ENCODE peak calls at places on chromosomes 11 and 22, in six cellular contexts. One of them, this sample, is unnamed.
A peak's percentile ranks its signal among the peaks of the same experiment; 100 is the strongest.

GRCh38 chr22:48718818-48719500 is 1108.7 kb downstream of the BRD1 start:
- DNase-seq in GM10248: no peak
- DNase-seq in RWPE1: no peak
- DNase-seq in cardiac fibroblast: no peak
- DNase-seq in tibial nerve: no peak
- DNase-seq in MM.1S: no peak
- DNase-seq in this sample: no peak

GRCh38 chr11:59249535-59249934 is 36.8 kb upstream of the MPEG1 start:
- DNase-seq in GM10248: no peak
- DNase-seq in RWPE1: no peak
- DNase-seq in cardiac fibroblast: no peak
- DNase-seq in tibial nerve: no peak
- DNase-seq in MM.1S: no peak
- DNase-seq in this sample: no peak

GRCh38 chr11:6455070-6455469 is 14.3 kb upstream of the HPX start:
- DNase-seq in GM10248: no peak
- DNase-seq in RWPE1: no peak
- DNase-seq in cardiac fibroblast: no peak
- DNase-seq in tibial nerve: no peak
- DNase-seq in MM.1S: no peak
- DNase-seq in this sample: no peak

GRCh38 chr22:32261306-32261705 is 6.2 kb upstream of the SLC5A4 start:
- DNase-seq in GM10248: no peak
- DNase-seq in RWPE1: no peak
- DNase-seq in cardiac fibroblast: no peak
- DNase-seq in tibial nerve: no peak
- DNase-seq in MM.1S: no peak
- DNase-seq in this sample: no peak

GRCh38 chr11:92314499-92314898 is 89.9 kb downstream of the FAT3 start:
- DNase-seq in GM10248: no peak
- DNase-seq in RWPE1: no peak
- DNase-seq in cardiac fibroblast: peak; percentile 46
- DNase-seq in tibial nerve: no peak
- DNase-seq in MM.1S: no peak
- DNase-seq in this sample: no peak

GRCh38 chr11:132715041-132715440 is 817.3 kb downstream of the OPCML start:
- DNase-seq in GM10248: no peak
- DNase-seq in RWPE1: no peak
- DNase-seq in cardiac fibroblast: no peak
- DNase-seq in tibial nerve: no peak
- DNase-seq in MM.1S: no peak
- DNase-seq in this sample: no peak

GRCh38 chr11:12171921-12172320 is 61.5 kb downstream of the MICAL2 start:
- DNase-seq in GM10248: no peak
- DNase-seq in RWPE1: no peak
- DNase-seq in cardiac fibroblast: no peak
- DNase-seq in tibial nerve: no peak
- DNase-seq in MM.1S: no peak
- DNase-seq in this sample: no peak

GRCh38 chr11:96306933-96307747 is 35.9 kb downstream of the MAML2 start:
- DNase-seq in GM10248: no peak
- DNase-seq in RWPE1: peak; percentile 84
- DNase-seq in cardiac fibroblast: peak; percentile 99
- DNase-seq in tibial nerve: peak; percentile 93
- DNase-seq in MM.1S: no peak
- DNase-seq in this sample: peak; percentile 100

GRCh38 chr11:71272161-71272560 is 19.8 kb upstream of the SHANK2 start:
- DNase-seq in GM10248: no peak
- DNase-seq in RWPE1: no peak
- DNase-seq in cardiac fibroblast: no peak
- DNase-seq in tibial nerve: no peak
- DNase-seq in MM.1S: no peak
- DNase-seq in this sample: no peak

GRCh38 chr22:17266261-17266971 is 47.2 kb upstream of the ADA2 start:
- DNase-seq in GM10248: no peak
- DNase-seq in RWPE1: no peak
- DNase-seq in cardiac fibroblast: no peak
- DNase-seq in tibial nerve: no peak
- DNase-seq in MM.1S: no peak
- DNase-seq in this sample: no peak

GRCh38 chr11:102513869-102514268 is 16.7 kb downstream of the MMP7 start:
- DNase-seq in GM10248: no peak
- DNase-seq in RWPE1: no peak
- DNase-seq in cardiac fibroblast: peak; percentile 24
- DNase-seq in tibial nerve: peak; percentile 69
- DNase-seq in MM.1S: no peak
- DNase-seq in this sample: peak; percentile 92

GRCh38 chr22:46418827-46419226 is 83.3 kb downstream of the TRMU start:
- DNase-seq in GM10248: no peak
- DNase-seq in RWPE1: no peak
- DNase-seq in cardiac fibroblast: no peak
- DNase-seq in tibial nerve: no peak
- DNase-seq in MM.1S: no peak
- DNase-seq in this sample: no peak

GRCh38 chr11:85827768-85828639 is 17.1 kb upstream of the SYTL2 start:
- DNase-seq in GM10248: no peak
- DNase-seq in RWPE1: peak; percentile 75
- DNase-seq in cardiac fibroblast: peak; percentile 69
- DNase-seq in tibial nerve: no peak
- DNase-seq in MM.1S: peak; percentile 21
- DNase-seq in this sample: peak; percentile 58

GRCh38 chr11:61838501-61838900 is 10.4 kb downstream of the FADS2 start:
- DNase-seq in GM10248: no peak
- DNase-seq in RWPE1: no peak
- DNase-seq in cardiac fibroblast: no peak
- DNase-seq in tibial nerve: no peak
- DNase-seq in MM.1S: no peak
- DNase-seq in this sample: no peak

GRCh38 chr22:25060522-25061071 is 108.1 kb downstream of the KIAA1671 start:
- DNase-seq in GM10248: no peak
- DNase-seq in RWPE1: peak; percentile 19
- DNase-seq in cardiac fibroblast: no peak
- DNase-seq in tibial nerve: no peak
- DNase-seq in MM.1S: no peak
- DNase-seq in this sample: no peak

GRCh38 chr22:44497218-44497903 is 672 bp downstream of the RTL6 start:
- DNase-seq in GM10248: peak; percentile 43
- DNase-seq in RWPE1: peak; percentile 8
- DNase-seq in cardiac fibroblast: peak; percentile 42
- DNase-seq in tibial nerve: no peak
- DNase-seq in MM.1S: no peak
- DNase-seq in this sample: no peak

GRCh38 chr22:31652911-31653684 is 8.9 kb downstream of the PISD start:
- DNase-seq in GM10248: no peak
- DNase-seq in RWPE1: no peak
- DNase-seq in cardiac fibroblast: no peak
- DNase-seq in tibial nerve: no peak
- DNase-seq in MM.1S: no peak
- DNase-seq in this sample: no peak

GRCh38 chr11:14934641-14935351 is 37.4 kb downstream of the CALCA start:
- DNase-seq in GM10248: no peak
- DNase-seq in RWPE1: no peak
- DNase-seq in cardiac fibroblast: no peak
- DNase-seq in tibial nerve: no peak
- DNase-seq in MM.1S: no peak
- DNase-seq in this sample: no peak

GRCh38 chr22:46336119-46337078 is 885 bp downstream of the TRMU start:
- DNase-seq in GM10248: no peak
- DNase-seq in RWPE1: no peak
- DNase-seq in cardiac fibroblast: peak; percentile 11
- DNase-seq in tibial nerve: no peak
- DNase-seq in MM.1S: peak; percentile 25
- DNase-seq in this sample: peak; percentile 24

GRCh38 chr22:43239102-43239875 is 52.4 kb upstream of the TTLL12 start:
- DNase-seq in GM10248: no peak
- DNase-seq in RWPE1: no peak
- DNase-seq in cardiac fibroblast: peak; percentile 36
- DNase-seq in tibial nerve: no peak
- DNase-seq in MM.1S: no peak
- DNase-seq in this sample: no peak

GRCh38 chr22:38203855-38204497 is 2.2 kb downstream of the MAFF start:
- DNase-seq in GM10248: no peak
- DNase-seq in RWPE1: no peak
- DNase-seq in cardiac fibroblast: no peak
- DNase-seq in tibial nerve: no peak
- DNase-seq in MM.1S: no peak
- DNase-seq in this sample: no peak

GRCh38 chr11:57277845-57278720 is 41.0 kb upstream of the APLNR start:
- DNase-seq in GM10248: peak; percentile 56
- DNase-seq in RWPE1: peak; percentile 80
- DNase-seq in cardiac fibroblast: peak; percentile 93
- DNase-seq in tibial nerve: peak; percentile 83
- DNase-seq in MM.1S: no peak
- DNase-seq in this sample: peak; percentile 86

GRCh38 chr22:29997516-29997915 is 82.7 kb upstream of the HORMAD2 start:
- DNase-seq in GM10248: no peak
- DNase-seq in RWPE1: no peak
- DNase-seq in cardiac fibroblast: no peak
- DNase-seq in tibial nerve: no peak
- DNase-seq in MM.1S: no peak
- DNase-seq in this sample: no peak

GRCh38 chr22:29994941-29995340 is 85.3 kb upstream of the HORMAD2 start:
- DNase-seq in GM10248: no peak
- DNase-seq in RWPE1: no peak
- DNase-seq in cardiac fibroblast: peak; percentile 63
- DNase-seq in tibial nerve: no peak
- DNase-seq in MM.1S: no peak
- DNase-seq in this sample: no peak

GRCh38 chr22:30000566-30000965 is 79.7 kb upstream of the HORMAD2 start:
- DNase-seq in GM10248: no peak
- DNase-seq in RWPE1: no peak
- DNase-seq in cardiac fibroblast: no peak
- DNase-seq in tibial nerve: no peak
- DNase-seq in MM.1S: no peak
- DNase-seq in this sample: no peak

GRCh38 chr22:30001459-30001858 is 78.8 kb upstream of the HORMAD2 start:
- DNase-seq in GM10248: no peak
- DNase-seq in RWPE1: no peak
- DNase-seq in cardiac fibroblast: no peak
- DNase-seq in tibial nerve: no peak
- DNase-seq in MM.1S: no peak
- DNase-seq in this sample: no peak

GRCh38 chr22:29998627-29999026 is 81.6 kb upstream of the HORMAD2 start:
- DNase-seq in GM10248: no peak
- DNase-seq in RWPE1: no peak
- DNase-seq in cardiac fibroblast: no peak
- DNase-seq in tibial nerve: no peak
- DNase-seq in MM.1S: no peak
- DNase-seq in this sample: no peak
- TF ChIP-seq CTCF in GM10248: no peak
- TF ChIP-seq CTCF in RWPE1: no peak
- TF ChIP-seq CTCF in cardiac fibroblast: peak; percentile 52
- TF ChIP-seq CTCF in tibial nerve: peak; percentile 23
- TF ChIP-seq CTCF in MM.1S: peak; percentile 15
- TF ChIP-seq CTCF in this sample: no peak

DNA sequence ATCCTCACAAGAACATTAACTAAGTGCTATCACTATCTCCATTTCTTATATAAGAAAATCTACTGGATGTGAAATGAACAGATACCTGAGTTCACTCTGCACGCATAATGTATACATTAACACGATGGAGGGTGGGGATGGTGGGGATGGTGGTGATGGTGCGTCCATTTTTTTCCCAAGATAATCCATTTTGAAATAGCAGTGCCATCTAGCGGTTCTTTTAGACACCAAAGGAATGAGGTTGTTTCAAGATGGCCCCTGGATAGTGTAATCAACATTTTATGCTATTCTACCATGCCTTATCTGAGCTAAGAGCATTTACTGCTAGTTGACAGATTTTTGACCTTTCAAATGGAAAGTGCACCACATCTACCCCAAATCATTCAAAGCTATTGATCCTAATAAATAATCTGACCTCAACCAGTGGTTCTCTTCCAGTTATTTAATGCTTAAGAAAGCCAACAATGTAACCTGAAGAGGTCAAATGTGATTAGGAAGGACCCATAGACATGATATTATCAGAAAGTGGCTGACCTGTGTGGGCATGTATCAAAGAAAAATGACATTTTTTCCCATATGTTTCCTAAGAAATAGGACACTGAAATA is 714.7 kb upstream of the TENM4 start:
- DNase-seq in GM10248: peak; percentile 6
- DNase-seq in RWPE1: peak; percentile 17
- DNase-seq in cardiac fibroblast: peak; percentile 19
- DNase-seq in tibial nerve: no peak
- DNase-seq in MM.1S: peak; percentile 36
- DNase-seq in this sample: peak; percentile 55
- TF ChIP-seq CTCF in GM10248: peak; percentile 31
- TF ChIP-seq CTCF in RWPE1: peak; percentile 48
- TF ChIP-seq CTCF in cardiac fibroblast: peak; percentile 40
- TF ChIP-seq CTCF in tibial nerve: no peak
- TF ChIP-seq CTCF in MM.1S: peak; percentile 62
- TF ChIP-seq CTCF in this sample: peak; percentile 67

DNA sequence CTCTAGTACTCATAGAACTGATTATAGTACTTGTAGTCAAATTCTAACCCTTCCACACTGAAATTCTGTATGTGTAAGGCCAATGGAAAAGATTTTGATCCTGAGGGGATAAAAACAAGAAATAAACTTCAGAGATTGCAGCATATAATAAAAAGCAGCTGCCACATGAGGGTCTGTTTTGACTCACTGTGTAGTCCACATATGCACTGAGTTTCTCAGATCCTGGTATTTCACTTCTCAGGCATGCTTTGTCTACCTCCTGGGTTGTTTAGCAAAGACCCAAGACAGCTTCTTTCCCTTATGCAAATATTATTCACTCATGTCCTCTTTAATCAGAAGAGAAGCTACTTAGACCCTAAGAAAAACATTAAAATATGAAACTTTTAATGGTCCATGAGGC is 71.1 kb upstream of the SLC5A12 start:
- DNase-seq in GM10248: no peak
- DNase-seq in RWPE1: no peak
- DNase-seq in cardiac fibroblast: no peak
- DNase-seq in tibial nerve: no peak
- DNase-seq in MM.1S: no peak
- DNase-seq in this sample: no peak
- TF ChIP-seq CTCF in GM10248: no peak
- TF ChIP-seq CTCF in RWPE1: no peak
- TF ChIP-seq CTCF in cardiac fibroblast: no peak
- TF ChIP-seq CTCF in tibial nerve: no peak
- TF ChIP-seq CTCF in MM.1S: no peak
- TF ChIP-seq CTCF in this sample: no peak

DNA sequence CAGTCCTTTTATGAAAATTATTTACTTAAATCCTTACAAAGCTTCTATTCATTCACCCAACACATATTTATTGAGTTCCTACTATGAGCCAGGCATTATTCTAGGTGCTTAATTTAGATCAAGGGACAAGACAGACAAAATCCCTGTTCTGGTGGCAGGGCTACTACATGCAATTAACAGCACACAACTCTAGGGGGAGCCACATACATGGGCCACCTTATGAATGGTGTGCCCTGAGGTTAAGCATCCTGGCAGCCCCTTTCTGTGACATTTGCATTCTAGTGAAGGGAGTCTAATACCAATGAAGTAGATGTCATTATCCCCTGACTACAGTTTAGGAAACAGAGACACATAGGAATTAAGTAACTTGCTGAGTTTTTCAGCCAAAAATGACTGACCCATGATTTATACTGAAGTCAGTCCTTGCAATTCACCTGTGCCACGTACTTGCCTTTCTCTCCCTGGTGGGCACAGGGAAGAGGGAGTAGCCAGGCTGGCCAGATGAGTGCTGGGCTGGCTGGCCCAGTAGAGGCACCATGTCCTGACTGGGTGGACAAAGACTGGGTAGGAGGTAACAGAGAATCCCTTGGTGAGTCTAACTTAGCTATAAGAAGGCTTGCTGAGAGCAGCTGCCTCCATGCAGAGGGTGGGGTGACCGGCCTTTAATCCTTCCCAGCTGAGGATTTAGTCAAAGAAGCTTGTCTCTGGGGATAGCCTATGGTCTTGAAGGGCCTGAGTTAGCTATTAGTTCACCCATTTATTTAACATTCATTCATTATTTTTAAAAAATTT is 52.0 kb upstream of the ELF5 start:
- DNase-seq in GM10248: peak; percentile 35
- DNase-seq in RWPE1: no peak
- DNase-seq in cardiac fibroblast: no peak
- DNase-seq in tibial nerve: no peak
- DNase-seq in MM.1S: peak; percentile 26
- DNase-seq in this sample: peak; percentile 44
- TF ChIP-seq CTCF in GM10248: peak; percentile 46
- TF ChIP-seq CTCF in RWPE1: peak; percentile 16
- TF ChIP-seq CTCF in cardiac fibroblast: peak; percentile 35
- TF ChIP-seq CTCF in tibial nerve: no peak
- TF ChIP-seq CTCF in MM.1S: peak; percentile 66
- TF ChIP-seq CTCF in this sample: peak; percentile 27